ENCODE peak calls at places on chromosome 3, in eight cellular contexts. One of them, this sample, is unnamed.

GRCh38 chr3:112856537-112856936 is 9.9 kb upstream of the CD200R1L start:
- DNase-seq in naive thymus-derived CD4-positive, alpha-beta T cell: no peak
- DNase-seq in HAP-1: no peak
- DNase-seq in left cardiac atrium: no peak
- DNase-seq in activated naive CD8-positive, alpha-beta T cell treated with anti-CD3 and anti-CD28 coated beads, Interleukin-2, amount 50 U/mL, for 24 hours: no peak
- DNase-seq in activated T-cell treated with anti-CD3 and anti-CD28 coated beads, Interleukin-2, amount 50 U/mL, for 1 hour: no peak
- DNase-seq in SK-MEL-5: no peak
- DNase-seq in T47D: no peak
- DNase-seq in this sample: peak; percentile 22

GRCh38 chr3:151827816-151828215 is 13.9 kb downstream of the AADAC start:
- DNase-seq in naive thymus-derived CD4-positive, alpha-beta T cell: no peak
- DNase-seq in HAP-1: no peak
- DNase-seq in left cardiac atrium: no peak
- DNase-seq in activated naive CD8-positive, alpha-beta T cell treated with anti-CD3 and anti-CD28 coated beads, Interleukin-2, amount 50 U/mL, for 24 hours: no peak
- DNase-seq in activated T-cell treated with anti-CD3 and anti-CD28 coated beads, Interleukin-2, amount 50 U/mL, for 1 hour: no peak
- DNase-seq in SK-MEL-5: no peak
- DNase-seq in T47D: no peak
- DNase-seq in this sample: no peak

GRCh38 chr3:29705906-29706507 is 425.1 kb downstream of the RBMS3 start:
- DNase-seq in naive thymus-derived CD4-positive, alpha-beta T cell: no peak
- DNase-seq in HAP-1: peak; percentile 79
- DNase-seq in left cardiac atrium: no peak
- DNase-seq in activated naive CD8-positive, alpha-beta T cell treated with anti-CD3 and anti-CD28 coated beads, Interleukin-2, amount 50 U/mL, for 24 hours: no peak
- DNase-seq in activated T-cell treated with anti-CD3 and anti-CD28 coated beads, Interleukin-2, amount 50 U/mL, for 1 hour: no peak
- DNase-seq in SK-MEL-5: no peak
- DNase-seq in T47D: no peak
- DNase-seq in this sample: no peak

GRCh38 chr3:47838503-47838902 is 35.6 kb downstream of the DHX30 start:
- DNase-seq in naive thymus-derived CD4-positive, alpha-beta T cell: no peak
- DNase-seq in HAP-1: no peak
- DNase-seq in left cardiac atrium: no peak
- DNase-seq in activated naive CD8-positive, alpha-beta T cell treated with anti-CD3 and anti-CD28 coated beads, Interleukin-2, amount 50 U/mL, for 24 hours: no peak
- DNase-seq in activated T-cell treated with anti-CD3 and anti-CD28 coated beads, Interleukin-2, amount 50 U/mL, for 1 hour: no peak
- DNase-seq in SK-MEL-5: no peak
- DNase-seq in T47D: no peak
- DNase-seq in this sample: no peak

GRCh38 chr3:107806021-107806420 is 283.3 kb downstream of the BBX start:
- DNase-seq in naive thymus-derived CD4-positive, alpha-beta T cell: no peak
- DNase-seq in HAP-1: no peak
- DNase-seq in left cardiac atrium: no peak
- DNase-seq in activated naive CD8-positive, alpha-beta T cell treated with anti-CD3 and anti-CD28 coated beads, Interleukin-2, amount 50 U/mL, for 24 hours: no peak
- DNase-seq in activated T-cell treated with anti-CD3 and anti-CD28 coated beads, Interleukin-2, amount 50 U/mL, for 1 hour: no peak
- DNase-seq in SK-MEL-5: no peak
- DNase-seq in T47D: no peak
- DNase-seq in this sample: no peak

GRCh38 chr3:72769758-72770540 is 78.3 kb downstream of the SHQ1 start:
- DNase-seq in naive thymus-derived CD4-positive, alpha-beta T cell: no peak
- DNase-seq in HAP-1: peak; percentile 97
- DNase-seq in left cardiac atrium: no peak
- DNase-seq in activated naive CD8-positive, alpha-beta T cell treated with anti-CD3 and anti-CD28 coated beads, Interleukin-2, amount 50 U/mL, for 24 hours: no peak
- DNase-seq in activated T-cell treated with anti-CD3 and anti-CD28 coated beads, Interleukin-2, amount 50 U/mL, for 1 hour: no peak
- DNase-seq in SK-MEL-5: no peak
- DNase-seq in T47D: no peak
- DNase-seq in this sample: no peak

GRCh38 chr3:24042174-24042878 is 97.2 kb downstream of the NR1D2 start:
- DNase-seq in naive thymus-derived CD4-positive, alpha-beta T cell: no peak
- DNase-seq in HAP-1: no peak
- DNase-seq in left cardiac atrium: no peak
- DNase-seq in activated naive CD8-positive, alpha-beta T cell treated with anti-CD3 and anti-CD28 coated beads, Interleukin-2, amount 50 U/mL, for 24 hours: no peak
- DNase-seq in activated T-cell treated with anti-CD3 and anti-CD28 coated beads, Interleukin-2, amount 50 U/mL, for 1 hour: no peak
- DNase-seq in SK-MEL-5: no peak
- DNase-seq in T47D: no peak
- DNase-seq in this sample: no peak

GRCh38 chr3:149167898-149168297 is 38.5 kb downstream of the HPS3 start:
- DNase-seq in naive thymus-derived CD4-positive, alpha-beta T cell: no peak
- DNase-seq in HAP-1: no peak
- DNase-seq in left cardiac atrium: no peak
- DNase-seq in activated naive CD8-positive, alpha-beta T cell treated with anti-CD3 and anti-CD28 coated beads, Interleukin-2, amount 50 U/mL, for 24 hours: no peak
- DNase-seq in activated T-cell treated with anti-CD3 and anti-CD28 coated beads, Interleukin-2, amount 50 U/mL, for 1 hour: no peak
- DNase-seq in SK-MEL-5: no peak
- DNase-seq in T47D: no peak
- DNase-seq in this sample: no peak

GRCh38 chr3:145902166-145902565 is 258.8 kb downstream of the PLOD2 start:
- DNase-seq in naive thymus-derived CD4-positive, alpha-beta T cell: no peak
- DNase-seq in HAP-1: no peak
- DNase-seq in left cardiac atrium: no peak
- DNase-seq in activated naive CD8-positive, alpha-beta T cell treated with anti-CD3 and anti-CD28 coated beads, Interleukin-2, amount 50 U/mL, for 24 hours: no peak
- DNase-seq in activated T-cell treated with anti-CD3 and anti-CD28 coated beads, Interleukin-2, amount 50 U/mL, for 1 hour: no peak
- DNase-seq in SK-MEL-5: no peak
- DNase-seq in T47D: no peak
- DNase-seq in this sample: no peak

This sample was measured in DND-41.